ENCODE peak calls at places on chromosomes 5 and 9, in eight cellular contexts. Q is left ventricle myocardium inferior; L is esophagus squamous epithelium; Y is MM.1S; S is sigmoid colon; T is heart left ventricle; H is CD8-positive, alpha-beta T cell; M is mucosa of descending colon. W is an unnamed sample. For H3K4me1, the result is how much of the 10 kb centered on the place peaks cover.

GRCh38 chr5:102865510-102866314 is 110.6 kb downstream of the PAM start:
- DNase-seq in S (peak), Q (peak), L (no peak), H (peak), M (peak), T (peak), Y (no peak), W (no peak)

GRCh38 chr9:121963542-121963995 is 129.5 kb downstream of the TTLL11 start:
- DNase-seq in S (no peak), Y (no peak), H (no peak), T (no peak), L (no peak), Q (no peak), M (no peak), W (no peak)

GRCh38 chr5:139012170-139012569 is 137.0 kb upstream of the LRRTM2 start:
- DNase-seq in S (no peak), L (no peak), T (no peak), M (no peak), Y (no peak), Q (no peak), H (no peak), W (no peak)

GRCh38 chr5:74187757-74188156 is 452.8 kb downstream of the ENC1 start:
- DNase-seq in Q (no peak), S (no peak), L (no peak), Y (no peak), H (no peak), T (no peak), M (no peak), W (no peak)

GRCh38 chr9:37582548-37583157 is 6.5 kb upstream of the FBXO10 start:
- DNase-seq in Y (peak), Q (no peak), S (no peak), H (no peak), T (no peak), M (peak), L (no peak), W (no peak)

GRCh38 chr9:34522971-34523797 is at the start of gene ENHO:
- DNase-seq in H (peak), T (peak), Y (peak), Q (peak), M (peak), L (peak), S (peak), W (peak)

GRCh38 chr5:117249086-117249815 is 674.6 kb upstream of the SEMA6A start:
- DNase-seq in S (no peak), M (no peak), L (no peak), H (no peak), T (no peak), Q (no peak), Y (no peak), W (no peak)

GRCh38 chr5:60959156-60959555 is 14.2 kb downstream of the NDUFAF2 start:
- DNase-seq in H (no peak), M (no peak), S (no peak), Y (peak), T (no peak), Q (no peak), L (no peak), W (no peak)

GRCh38 chr5:54959673-54960418 is 25.5 kb downstream of the ESM1 start:
- DNase-seq in Q (no peak), H (peak), Y (no peak), T (no peak), L (no peak), S (no peak), M (peak), W (no peak)

GRCh38 chr9:13113201-13113600 is 166.3 kb downstream of the MPDZ start:
- DNase-seq in H (no peak), Q (no peak), T (no peak), S (no peak), Y (no peak), M (no peak), L (no peak), W (no peak)

GRCh38 chr9:104094534-104095020 is 468 bp downstream of the SMC2 start:
- DNase-seq in H (no peak), M (no peak), S (no peak), Y (peak), L (no peak), T (no peak), Q (no peak), W (no peak)

GRCh38 chr5:87872986-87873385 is 395.7 kb downstream of the TMEM161B start:
- DNase-seq in S (no peak), Y (no peak), H (no peak), T (no peak), Q (no peak), L (no peak), M (no peak), W (no peak)

GRCh38 chr9:114516913-114517312 is 11.6 kb upstream of the WHRN start:
- DNase-seq in M (no peak), H (no peak), Q (no peak), T (no peak), S (no peak), L (no peak), Y (no peak), W (no peak)

DNA sequence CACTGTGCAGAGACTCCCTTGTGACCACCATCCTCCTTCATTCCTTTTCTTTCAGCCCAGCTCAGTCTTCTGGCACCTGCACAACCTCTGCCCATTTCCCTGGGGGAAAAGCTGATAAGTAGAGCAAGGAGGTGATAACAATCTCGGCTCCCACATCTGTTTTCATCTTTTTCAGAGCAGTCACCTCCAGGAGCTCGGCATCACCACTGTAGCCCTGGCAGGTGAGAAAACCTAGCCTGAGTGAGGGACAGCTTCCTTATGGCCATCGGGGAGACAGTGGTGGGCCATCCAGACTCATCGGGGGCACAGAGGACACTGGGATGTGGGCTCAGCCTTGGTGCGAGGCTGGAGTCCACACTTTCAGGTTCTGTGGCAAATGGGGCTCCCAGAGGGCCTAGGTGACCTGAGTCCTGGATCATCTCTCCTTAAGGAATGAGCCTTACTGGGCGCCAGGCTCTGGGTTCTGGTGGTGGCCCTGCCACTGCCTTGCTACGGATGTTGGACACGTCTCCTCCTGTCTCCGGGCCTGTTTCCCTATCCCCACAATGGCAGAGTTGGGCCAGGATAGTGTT is 38.6 kb upstream of the SYNPO start:
- DNase-seq in Y (no peak), T (no peak), Q (peak), M (no peak), H (no peak), S (no peak), L (no peak), W (peak)
- H3K4me1 ChIP-seq in Y (under half), T (under half), Q (half or more), M (under half), H (under half), S (under half), L (under half), W (under half)

GRCh38 chr5:129271309-129271708 is 176.8 kb downstream of the ISOC1 start:
- DNase-seq in T (no peak), H (no peak), M (no peak), L (no peak), Y (peak), Q (no peak), S (no peak), W (no peak)
- TF ChIP-seq CTCF in T (no peak), H (no peak), M (no peak), L (no peak), Y (no peak), Q (peak), S (no peak), W (no peak)

GRCh38 chr5:151662805-151663204 is 23.9 kb downstream of the SPARC start:
- DNase-seq in Q (no peak), S (no peak), M (no peak), H (no peak), Y (no peak), T (no peak), L (no peak), W (no peak)
- H3K4me1 ChIP-seq in Q (half or more), S (half or more), M (under half), H (under half), Y (under half), T (under half), L (under half), W (under half)

DNA sequence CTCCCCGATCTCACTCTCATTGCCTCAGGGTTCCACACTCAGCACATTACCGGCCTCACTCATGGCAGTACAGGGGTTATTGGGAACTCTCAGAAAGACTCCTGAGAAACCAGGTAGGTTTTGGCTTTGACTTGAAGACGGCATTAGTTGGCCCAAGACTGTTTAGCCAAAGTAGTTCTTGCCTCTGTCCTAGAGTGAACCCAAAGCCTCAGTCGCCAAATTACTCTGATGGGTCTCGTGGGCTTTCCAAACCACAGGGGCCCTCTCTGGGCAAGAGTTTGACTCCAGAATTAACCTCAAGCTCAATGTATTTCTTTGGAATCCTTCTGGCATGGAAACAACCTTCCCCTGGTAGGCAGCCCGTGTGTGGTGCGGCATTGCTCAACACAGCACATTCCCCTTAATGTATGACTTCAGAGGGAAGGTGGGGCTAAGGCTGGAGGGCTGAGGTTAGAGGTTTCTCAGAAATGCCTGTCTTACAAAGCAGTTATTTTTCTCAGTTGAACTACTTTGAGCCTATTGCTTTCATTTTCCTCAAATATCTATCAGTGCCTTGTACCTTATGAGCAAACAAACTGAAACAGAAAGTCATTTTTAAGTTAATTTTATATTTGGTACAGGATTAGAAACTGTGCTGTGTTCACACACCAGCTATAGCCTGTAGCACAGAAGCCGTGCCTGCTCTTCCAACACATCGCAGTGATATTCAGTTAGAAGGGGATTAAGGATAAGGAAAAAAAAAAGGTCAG is 123.8 kb upstream of the HAPLN1 start:
- DNase-seq in Y (peak), Q (no peak), L (no peak), H (no peak), M (peak), S (no peak), T (no peak), W (no peak)
- TF ChIP-seq CTCF in Y (no peak), Q (no peak), L (no peak), H (no peak), M (no peak), S (no peak), T (no peak), W (no peak)

DNA sequence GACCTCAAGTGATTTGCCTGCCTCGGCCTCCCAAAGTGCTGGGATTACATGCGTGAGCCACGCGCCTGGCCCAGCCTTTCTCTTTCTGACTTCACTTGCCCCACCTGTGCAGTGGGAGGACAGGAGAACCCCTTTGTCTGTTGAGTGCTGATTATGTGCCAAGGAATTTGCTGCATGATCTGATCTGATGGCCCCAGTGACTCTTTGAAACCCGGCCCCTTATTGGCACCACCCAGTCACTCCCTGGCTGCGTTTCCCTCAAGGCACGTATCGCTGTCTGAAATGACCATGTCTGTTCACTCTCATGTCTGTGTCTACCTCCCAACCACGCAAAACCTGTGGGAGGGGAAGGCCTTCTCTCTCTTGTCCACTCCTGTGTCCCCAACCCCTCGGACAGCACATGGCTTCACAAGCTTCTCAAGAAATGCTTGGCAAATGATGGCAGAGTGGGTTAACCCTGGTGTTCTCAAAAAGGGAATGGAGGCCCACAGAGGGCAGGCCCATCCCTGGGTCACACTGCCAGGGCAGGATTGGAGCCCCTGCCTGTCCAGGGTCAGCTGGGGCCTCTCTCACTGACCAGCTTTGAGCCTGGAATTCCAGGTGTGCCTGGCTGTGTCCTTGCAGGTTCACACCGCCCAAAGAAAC is 21.9 kb downstream of the NEK6 start:
- DNase-seq in Y (no peak), M (no peak), Q (no peak), L (no peak), T (no peak), H (no peak), S (no peak), W (peak)
- H3K4me1 ChIP-seq in Y (under half), M (under half), Q (half or more), L (under half), T (under half), H (under half), S (half or more), W (under half)

W was measured in Peyer's patch.